ENCODE peak calls at places on chromosomes 4 and X, in nine cellular contexts. T is tibial nerve; N is endodermal cell; H is naive thymus-derived CD4-positive, alpha-beta T cell; Y is tibial artery; O is aorta; P is cardiac muscle cell; M is Panc1; E is PC-3. X is an unnamed sample. For H3K36me3, the result is how much of the 10 kb centered on the place peaks cover.

GRCh38 chr4:55272576-55272975 is 73.5 kb upstream of the SRD5A3 start:
- DNase-seq in T (no peak), N (no peak), H (no peak), Y (no peak), O (no peak), P (no peak), M (no peak), E (no peak), X (no peak)

GRCh38 chr4:54913751-54914526 is 211.5 kb downstream of the KDR start:
- DNase-seq in T (no peak), N (no peak), H (no peak), Y (peak), O (no peak), P (peak), M (no peak), E (peak), X (peak)

GRCh38 chr4:18691431-18692200 is 670.1 kb upstream of the LCORL start:
- DNase-seq in T (no peak), N (peak), H (no peak), Y (no peak), O (no peak), P (no peak), M (no peak), E (no peak), X (no peak)

GRCh38 chrX:30935985-30936384 is 46.9 kb upstream of the TAB3 start:
- DNase-seq in T (no peak), N (peak), H (no peak), Y (no peak), O (no peak), P (peak), M (no peak), E (peak), X (peak)

GRCh38 chr4:131531087-131531486 is 1618.0 kb upstream of the PCDH10 start:
- DNase-seq in T (no peak), N (no peak), H (no peak), Y (no peak), O (no peak), P (no peak), M (no peak), E (no peak), X (no peak)

GRCh38 chr4:25759101-25759500 is 103.5 kb downstream of the SLC34A2 start:
- DNase-seq in T (no peak), N (no peak), H (no peak), Y (no peak), O (no peak), P (no peak), M (no peak), E (no peak), X (no peak)

GRCh38 chrX:113545040-113545439 is 704.4 kb upstream of the AMOT start:
- DNase-seq in T (no peak), N (no peak), H (no peak), Y (no peak), O (no peak), P (no peak), M (no peak), E (no peak), X (no peak)

GRCh38 chrX:47234583-47234982 is 1.8 kb downstream of the USP11 start:
- DNase-seq in T (no peak), N (no peak), H (no peak), Y (no peak), O (no peak), P (peak), M (no peak), E (no peak), X (no peak)

GRCh38 chrX:70132244-70132643 is 1.0 kb upstream of the IGBP1 start:
- DNase-seq in T (no peak), N (no peak), H (no peak), Y (no peak), O (no peak), P (no peak), M (no peak), E (peak), X (no peak)

GRCh38 chr4:89800527-89801103 is 36.3 kb downstream of the SNCA start:
- DNase-seq in T (no peak), N (no peak), H (no peak), Y (no peak), O (no peak), P (peak), M (no peak), E (peak), X (no peak)

GRCh38 chrX:30039768-30040167 is 175.6 kb upstream of the MAGEB2 start:
- DNase-seq in T (no peak), N (no peak), H (no peak), Y (no peak), O (no peak), P (peak), M (no peak), E (peak), X (no peak)

GRCh38 chrX:118976599-118977340 is 2.4 kb downstream of the LONRF3 start:
- DNase-seq in T (no peak), N (peak), H (peak), Y (peak), O (peak), P (peak), M (no peak), E (peak), X (peak)

GRCh38 chr4:156328882-156329281 is 375.2 kb upstream of the CTSO start:
- DNase-seq in T (no peak), N (no peak), H (no peak), Y (no peak), O (no peak), P (no peak), M (no peak), E (no peak), X (no peak)

GRCh38 chr4:10089346-10089745 is 27.3 kb downstream of the WDR1 start:
- DNase-seq in T (no peak), N (peak), H (no peak), Y (no peak), O (peak), P (no peak), M (no peak), E (peak), X (no peak)

GRCh38 chr4:147842573-147842972 is 110.7 kb downstream of the ARHGAP10 start:
- DNase-seq in T (no peak), N (no peak), H (no peak), Y (no peak), O (no peak), P (peak), M (no peak), E (no peak), X (no peak)

GRCh38 chr4:72451349-72451748 is 117.7 kb downstream of the ADAMTS3 start:
- DNase-seq in T (peak), N (no peak), H (no peak), Y (peak), O (no peak), P (peak), M (no peak), E (no peak), X (no peak)

GRCh38 chr4:81684357-81684756 is 212.7 kb upstream of the RASGEF1B start:
- DNase-seq in T (no peak), N (no peak), H (no peak), Y (no peak), O (no peak), P (no peak), M (no peak), E (no peak), X (no peak)

GRCh38 chr4:59540311-59540710 is 1659.8 kb upstream of the ADGRL3 start:
- DNase-seq in T (no peak), N (no peak), H (no peak), Y (no peak), O (no peak), P (no peak), M (no peak), E (peak), X (no peak)

GRCh38 chr4:122963222-122963621 is 40.8 kb upstream of the NUDT6 start:
- DNase-seq in T (no peak), N (no peak), H (no peak), Y (no peak), O (no peak), P (peak), M (no peak), E (peak), X (no peak)

GRCh38 chr4:139229534-139230039 is 50.4 kb downstream of the MGARP start:
- DNase-seq in T (no peak), N (no peak), H (peak), Y (no peak), O (no peak), P (peak), M (no peak), E (peak), X (no peak)

GRCh38 chr4:155751569-155751968 is 7.3 kb upstream of the GUCY1B1 start:
- DNase-seq in T (no peak), N (no peak), H (no peak), Y (no peak), O (no peak), P (no peak), M (no peak), E (no peak), X (no peak)

GRCh38 chrX:74179071-74179470 is 124.9 kb upstream of the ZCCHC13 start:
- DNase-seq in T (no peak), N (no peak), H (no peak), Y (no peak), O (no peak), P (peak), M (no peak), E (peak), X (no peak)

GRCh38 chr4:98996056-98996941 is 778 bp downstream of the METAP1 start:
- DNase-seq in T (no peak), N (peak), H (peak), Y (no peak), O (no peak), P (peak), M (no peak), E (peak), X (peak)

GRCh38 chr4:148044889-148045352 is 313.0 kb downstream of the ARHGAP10 start:
- DNase-seq in T (no peak), N (no peak), H (peak), Y (no peak), O (no peak), P (peak), M (no peak), E (no peak), X (no peak)

GRCh38 chrX:132452911-132453550 is 35.8 kb downstream of the MBNL3 start:
- DNase-seq in T (no peak), N (no peak), H (no peak), Y (no peak), O (no peak), P (no peak), M (no peak), E (no peak), X (no peak)

GRCh38 chr4:17347445-17347844 is 164.4 kb downstream of the QDPR start:
- DNase-seq in T (no peak), N (peak), H (peak), Y (no peak), O (no peak), P (peak), M (no peak), E (peak), X (peak)

GRCh38 chrX:57286507-57287251 is at the start of gene FAAH2:
- DNase-seq in T (no peak), N (peak), H (peak), Y (no peak), O (no peak), P (no peak), M (no peak), E (peak), X (no peak)

GRCh38 chrX:116379854-116380253 is 56.6 kb upstream of the SLC6A14 start:
- DNase-seq in T (no peak), N (no peak), H (no peak), Y (peak), O (no peak), P (peak), M (no peak), E (peak), X (peak)

GRCh38 chr4:109589119-109589518 is 29.1 kb downstream of the MCUB start:
- DNase-seq in T (no peak), N (peak), H (no peak), Y (no peak), O (no peak), P (no peak), M (no peak), E (peak), X (no peak)

GRCh38 chr4:128302775-128303174 is 15.2 kb upstream of the PGRMC2 start:
- DNase-seq in T (no peak), N (no peak), H (no peak), Y (no peak), O (no peak), P (no peak), M (no peak), E (no peak), X (no peak)

GRCh38 chrX:107829880-107830279 is 4.2 kb downstream of the MID2 start:
- DNase-seq in T (no peak), N (no peak), H (no peak), Y (no peak), O (no peak), P (no peak), M (no peak), E (no peak), X (no peak)

GRCh38 chrX:148354906-148355305 is 145.5 kb upstream of the AFF2 start:
- DNase-seq in T (no peak), N (no peak), H (no peak), Y (no peak), O (no peak), P (no peak), M (no peak), E (no peak), X (no peak)

GRCh38 chr4:6753103-6753560 is 29.4 kb upstream of the KIAA0232 start:
- DNase-seq in T (no peak), N (no peak), H (no peak), Y (no peak), O (peak), P (no peak), M (no peak), E (no peak), X (no peak)

GRCh38 chr4:17708992-17709759 is 72.2 kb downstream of the FAM184B start:
- DNase-seq in T (no peak), N (no peak), H (no peak), Y (no peak), O (no peak), P (no peak), M (no peak), E (no peak), X (no peak)

GRCh38 chrX:118644378-118644777 is 83.0 kb upstream of the IL13RA1 start:
- DNase-seq in T (no peak), N (no peak), H (no peak), Y (no peak), O (no peak), P (peak), M (peak), E (peak), X (no peak)

DNA sequence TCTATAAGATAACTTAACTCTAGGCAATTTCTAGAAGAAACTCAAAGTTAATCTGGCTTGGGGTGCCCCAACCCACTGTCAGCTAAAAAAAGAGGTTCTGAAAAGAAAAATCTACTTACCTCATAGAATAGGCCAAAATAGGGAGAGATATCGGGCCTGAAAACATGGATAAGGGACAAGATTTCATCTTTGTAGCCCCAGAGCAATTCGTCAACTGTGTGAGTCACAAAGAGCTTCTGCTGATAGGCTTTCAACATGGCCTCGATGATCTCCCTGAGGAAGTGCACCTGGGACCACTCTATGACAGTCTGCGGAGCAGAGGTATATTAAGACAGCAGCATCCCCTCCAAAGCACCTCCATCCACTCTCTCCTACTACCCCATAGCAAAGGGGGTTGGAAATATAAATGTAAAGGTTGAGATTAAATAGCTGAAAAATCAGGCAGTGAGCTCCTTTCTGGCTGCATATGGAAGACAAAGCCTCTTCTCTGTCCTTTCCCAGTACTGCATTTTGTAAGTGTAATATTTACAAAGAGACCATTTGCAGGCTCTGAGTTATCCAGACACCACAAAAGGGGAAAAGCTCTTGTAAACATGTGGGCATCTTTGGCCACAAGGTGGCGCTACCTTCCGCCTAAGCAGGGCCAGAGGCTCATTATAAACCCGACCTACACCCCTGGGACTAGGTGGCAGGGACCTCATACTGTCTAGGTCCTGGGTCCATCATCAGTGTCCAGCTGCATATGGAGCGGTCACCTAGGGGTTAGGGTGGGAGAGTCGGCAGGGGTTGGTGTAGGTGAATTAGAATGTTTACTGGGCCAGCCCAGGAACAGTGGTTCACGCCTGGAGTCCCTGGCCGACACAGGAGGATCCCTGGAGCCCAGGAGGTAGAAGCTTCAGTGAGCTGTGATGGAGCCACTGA is 31.5 kb upstream of the NUP54 start:
- DNase-seq in T (peak), N (peak), H (peak), Y (peak), O (peak), P (peak), M (peak), E (peak), X (peak)
- H3K36me3 ChIP-seq in T (under half), N (under half), H (under half), Y (under half), O (under half), P (under half), M (under half), E (under half), X (under half)

DNA sequence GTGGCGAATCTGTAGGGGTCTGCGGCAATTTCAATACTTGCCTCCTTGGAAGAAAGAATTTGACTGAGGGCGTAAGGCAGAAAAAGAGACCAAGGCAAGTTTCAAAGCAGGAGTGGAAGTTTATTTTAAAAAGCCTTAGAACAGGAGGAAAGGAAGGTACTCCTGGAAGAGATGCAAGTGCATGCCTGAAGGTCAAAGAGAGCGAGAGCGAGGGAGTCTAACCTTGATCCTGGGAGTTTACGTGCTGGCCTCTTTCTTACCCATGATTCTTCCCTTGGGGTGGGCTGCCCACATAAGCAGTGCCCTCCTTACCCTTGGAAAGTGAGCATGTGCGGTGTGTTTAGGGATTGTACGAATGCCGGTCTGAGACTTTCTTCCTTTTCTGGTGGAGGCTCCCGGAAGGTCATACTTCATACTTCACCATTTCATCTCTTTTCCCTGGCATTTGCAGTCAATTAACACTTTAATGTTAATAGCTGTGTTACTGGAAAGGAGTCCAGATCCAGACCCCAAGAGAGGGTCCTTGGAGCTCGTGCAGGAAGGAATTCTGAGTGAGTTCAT is 40.0 kb downstream of the ARSD start:
- DNase-seq in T (no peak), N (peak), H (no peak), Y (no peak), O (no peak), P (no peak), M (no peak), E (no peak), X (no peak)
- H3K4me3 ChIP-seq in T (peak), N (no peak), H (peak), Y (peak), O (peak), P (no peak), M (peak), E (peak), X (peak)

GRCh38 chr4:88075336-88075735 is 67.9 kb downstream of the PKD2 start:
- DNase-seq in T (no peak), N (no peak), H (no peak), Y (no peak), O (no peak), P (no peak), M (no peak), E (no peak), X (no peak)
- H3K36me3 ChIP-seq in T (under half), N (half or more), H (under half), Y (half or more), O (under half), P (under half), M (under half), E (under half), X (under half)

GRCh38 chr4:121070696-121071639 is 1.4 kb downstream of the NDNF start:
- DNase-seq in T (peak), N (peak), H (no peak), Y (peak), O (peak), P (peak), M (no peak), E (no peak), X (peak)
- H3K4me3 ChIP-seq in T (peak), N (peak), H (peak), Y (peak), O (peak), P (peak), M (peak), E (no peak), X (peak)

GRCh38 chr4:22496165-22496813 is 19.6 kb downstream of the ADGRA3 start:
- DNase-seq in T (no peak), N (no peak), H (no peak), Y (no peak), O (no peak), P (no peak), M (no peak), E (no peak), X (no peak)
- H3K36me3 ChIP-seq in T (under half), N (under half), H (under half), Y (under half), O (under half), P (under half), M (under half), E (under half), X (under half)

GRCh38 chrX:79156818-79157217 is 12.3 kb downstream of the GPR174 start:
- DNase-seq in T (no peak), N (no peak), H (no peak), Y (no peak), O (no peak), P (no peak), M (no peak), E (no peak), X (no peak)
- H3K4me3 ChIP-seq in T (no peak), N (no peak), H (peak), Y (no peak), O (no peak), P (no peak), M (no peak), E (no peak), X (no peak)

GRCh38 chr4:185261971-185262370 is 52.6 kb downstream of the SNX25 start:
- DNase-seq in T (no peak), N (no peak), H (no peak), Y (no peak), O (no peak), P (no peak), M (no peak), E (no peak), X (no peak)

GRCh38 chr4:185259719-185260118 is 50.3 kb downstream of the SNX25 start:
- DNase-seq in T (no peak), N (no peak), H (no peak), Y (no peak), O (no peak), P (no peak), M (no peak), E (no peak), X (no peak)

GRCh38 chr4:185257694-185258093 is 48.3 kb downstream of the SNX25 start:
- DNase-seq in T (no peak), N (no peak), H (no peak), Y (no peak), O (no peak), P (no peak), M (no peak), E (no peak), X (no peak)

GRCh38 chr4:185265942-185266341 is 56.5 kb downstream of the SNX25 start:
- DNase-seq in T (no peak), N (no peak), H (peak), Y (no peak), O (no peak), P (no peak), M (no peak), E (peak), X (no peak)

DNA sequence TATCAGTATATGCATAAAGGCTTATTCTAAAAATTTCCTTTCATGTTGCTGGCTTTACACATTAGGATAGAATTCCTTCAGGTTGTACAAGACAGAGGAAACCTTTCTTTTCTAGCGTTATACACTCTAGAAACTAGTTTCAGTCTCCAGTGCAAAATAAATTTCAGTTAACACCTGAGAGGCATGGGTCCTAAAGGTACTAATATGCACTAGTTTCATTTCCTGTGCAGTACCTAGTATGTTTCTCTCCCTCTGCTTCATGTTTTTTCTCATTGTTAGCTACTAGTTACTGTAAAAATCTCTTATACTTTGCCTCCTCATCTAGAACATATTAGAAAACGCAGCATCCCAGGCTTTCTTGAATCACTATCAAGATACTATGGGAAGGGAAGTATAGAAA is 54.0 kb downstream of the SNX25 start:
- DNase-seq in T (no peak), N (no peak), H (no peak), Y (no peak), O (no peak), P (no peak), M (no peak), E (no peak), X (no peak)
- H3K36me3 ChIP-seq in T (under half), N (under half), H (under half), Y (under half), O (under half), P (under half), M (under half), E (under half), X (under half)